ENCODE peak calls at places on chromosomes 7 and 10, in six cellular contexts. O, F, J, H, M and N are unnamed samples.

GRCh38 chr7:28115261-28115660 is 65.3 kb downstream of the JAZF1 start:
- DNase-seq in O (no peak), F (no peak), J (no peak), H (no peak), M (no peak), N (no peak)

GRCh38 chr7:111050885-111051416 is 40.0 kb upstream of the LRRN3 start:
- DNase-seq in O (no peak), F (no peak), J (no peak), H (no peak), M (no peak), N (no peak)

GRCh38 chr7:84364708-84365107 is 170.1 kb upstream of the SEMA3A start:
- DNase-seq in O (no peak), F (no peak), J (no peak), H (no peak), M (no peak), N (no peak)

GRCh38 chr7:7884855-7885254 is 83.7 kb upstream of the GLCCI1 start:
- DNase-seq in O (no peak), F (no peak), J (no peak), H (no peak), M (no peak), N (no peak)

GRCh38 chr10:37992083-37992482 is 15.6 kb upstream of the ZNF25 start:
- DNase-seq in O (no peak), F (no peak), J (no peak), H (no peak), M (no peak), N (no peak)

GRCh38 chr7:124700655-124701054 is 64.9 kb downstream of the GPR37 start:
- DNase-seq in O (no peak), F (no peak), J (no peak), H (no peak), M (no peak), N (no peak)

GRCh38 chr7:149625947-149626392 is 128.4 kb upstream of the ZNF746 start:
- DNase-seq in O (no peak), F (no peak), J (no peak), H (no peak), M (no peak), N (no peak)

GRCh38 chr10:29730969-29731368 is 96.2 kb upstream of the SVIL start:
- DNase-seq in O (no peak), F (no peak), J (no peak), H (no peak), M (no peak), N (no peak)

GRCh38 chr10:63068246-63068645 is 64.9 kb upstream of the NRBF2 start:
- DNase-seq in O (no peak), F (no peak), J (no peak), H (no peak), M (peak), N (no peak)

GRCh38 chr10:62652114-62652513 is 152.4 kb upstream of the ADO start:
- DNase-seq in O (no peak), F (no peak), J (no peak), H (no peak), M (peak), N (no peak)